ENCODE peak calls at places on chromosome 19, in five cellular contexts. K is A549, A is transverse colon, F is GM23338, S is colonic mucosa. N is an unnamed sample. For H3K4me1, the result is how much of the 10 kb centered on the place peaks cover.

GRCh38 chr19:51505904-51506303 is 4.3 kb upstream of the SIGLEC12 start:
- DNase-seq in K (no peak), A (no peak), F (no peak), S (no peak), N (no peak)

GRCh38 chr19:48861313-48861712 is 7.1 kb downstream of the PLEKHA4 start:
- DNase-seq in K (no peak), A (no peak), F (no peak), S (no peak), N (no peak)

GRCh38 chr19:49423985-49424303 is 703 bp upstream of the PTH2 start:
- DNase-seq in K (no peak), A (no peak), F (no peak), S (no peak), N (no peak)

GRCh38 chr19:11179716-11180297 is 17.5 kb downstream of the KANK2 start:
- DNase-seq in K (no peak), A (no peak), F (no peak), S (no peak), N (no peak)

GRCh38 chr19:15443325-15443724 is 6.4 kb downstream of the WIZ start:
- DNase-seq in K (no peak), A (no peak), F (no peak), S (no peak), N (no peak)

GRCh38 chr19:15418112-15418587 is 638 bp downstream of the AKAP8L start:
- DNase-seq in K (peak), A (no peak), F (no peak), S (peak), N (no peak)

GRCh38 chr19:53868892-53869804 is 1.5 kb downstream of the MYADM start:
- DNase-seq in K (peak), A (peak), F (peak), S (peak), N (no peak)

GRCh38 chr19:35299523-35300339 is 7.8 kb downstream of the MAG start:
- DNase-seq in K (no peak), A (no peak), F (peak), S (no peak), N (no peak)

GRCh38 chr19:35713904-35714440 is 3.8 kb upstream of the KMT2B start:
- DNase-seq in K (no peak), A (no peak), F (no peak), S (no peak), N (no peak)

GRCh38 chr19:43504426-43505185 is at the start of gene PHLDB3:
- DNase-seq in K (no peak), A (peak), F (peak), S (peak), N (no peak)

GRCh38 chr19:5125797-5126497 is 157.0 kb downstream of the KDM4B start:
- DNase-seq in K (no peak), A (no peak), F (peak), S (no peak), N (no peak)
- H3K27ac ChIP-seq in K (no peak), A (no peak), F (peak), S (no peak), N (no peak)

GRCh38 chr19:40777795-40778044 is 327 bp upstream of the RAB4B start:
- DNase-seq in K (no peak), A (no peak), F (no peak), S (no peak), N (no peak)

GRCh38 chr19:40775632-40776022 is 306 bp downstream of the MIA start:
- DNase-seq in K (no peak), A (no peak), F (no peak), S (no peak), N (no peak)

GRCh38 chr19:40778045-40778864 is at the start of gene RAB4B:
- DNase-seq in K (peak), A (peak), F (peak), S (peak), N (peak)

GRCh38 chr19:40776364-40776763 is 1.0 kb downstream of the MIA start:
- DNase-seq in K (no peak), A (no peak), F (no peak), S (no peak), N (no peak)

GRCh38 chr19:40776966-40777794 is 867 bp upstream of the RAB4B start:
- DNase-seq in K (peak), A (peak), F (peak), S (peak), N (peak)
- TF ChIP-seq CTCF in K (no peak), A (no peak), F (no peak), S (no peak), N (no peak)

GRCh38 chr19:1255186-1256161 is 7.1 kb downstream of the MIDN start:
- DNase-seq in K (no peak), A (peak), F (no peak), S (no peak), N (no peak)

GRCh38 chr19:1253514-1254080 is 5.2 kb downstream of the MIDN start:
- DNase-seq in K (no peak), A (peak), F (no peak), S (peak), N (no peak)

GRCh38 chr19:1252221-1252817 is 3.9 kb downstream of the MIDN start:
- DNase-seq in K (no peak), A (peak), F (no peak), S (peak), N (peak)

GRCh38 chr19:1254530-1255185 is 6.3 kb downstream of the MIDN start:
- DNase-seq in K (no peak), A (no peak), F (no peak), S (no peak), N (no peak)

DNA sequence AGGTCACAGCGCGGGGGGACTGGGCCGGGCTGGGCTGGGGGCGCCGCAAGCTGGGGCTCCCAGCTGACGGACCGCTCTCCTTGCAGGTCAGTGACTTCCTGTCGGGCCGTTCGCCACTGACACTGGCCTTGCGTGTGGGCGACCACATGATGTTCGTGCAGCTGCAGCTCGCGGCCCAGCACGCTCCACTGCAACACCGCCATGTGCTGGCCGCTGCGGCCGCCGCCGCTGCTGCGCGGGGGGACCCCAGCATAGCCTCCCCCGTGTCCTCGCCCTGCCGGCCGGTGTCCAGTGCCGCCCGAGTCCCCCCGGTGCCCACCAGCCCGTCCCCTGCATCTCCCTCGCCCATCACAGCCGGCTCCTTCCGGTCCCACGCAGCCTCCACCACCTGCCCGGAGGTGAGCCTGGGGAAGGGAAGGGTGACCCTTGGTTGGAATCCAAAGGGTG is 5.7 kb downstream of the MIDN start:
- DNase-seq in K (no peak), A (peak), F (no peak), S (no peak), N (no peak)
- H3K4me1 ChIP-seq in K (half or more), A (half or more), F (under half), S (under half), N (half or more)

GRCh38 chr19:41217741-41218140 is 1.3 kb upstream of the AXL start:
- DNase-seq in K (no peak), A (no peak), F (no peak), S (no peak), N (no peak)

GRCh38 chr19:41219924-41220567 is 1.0 kb downstream of the AXL start:
- DNase-seq in K (no peak), A (peak), F (peak), S (no peak), N (no peak)

GRCh38 chr19:41218615-41219507 is at the start of gene AXL:
- DNase-seq in K (peak), A (peak), F (peak), S (peak), N (no peak)

GRCh38 chr19:41221514-41222205 is 2.6 kb downstream of the AXL start:
- DNase-seq in K (no peak), A (no peak), F (no peak), S (no peak), N (no peak)

DNA sequence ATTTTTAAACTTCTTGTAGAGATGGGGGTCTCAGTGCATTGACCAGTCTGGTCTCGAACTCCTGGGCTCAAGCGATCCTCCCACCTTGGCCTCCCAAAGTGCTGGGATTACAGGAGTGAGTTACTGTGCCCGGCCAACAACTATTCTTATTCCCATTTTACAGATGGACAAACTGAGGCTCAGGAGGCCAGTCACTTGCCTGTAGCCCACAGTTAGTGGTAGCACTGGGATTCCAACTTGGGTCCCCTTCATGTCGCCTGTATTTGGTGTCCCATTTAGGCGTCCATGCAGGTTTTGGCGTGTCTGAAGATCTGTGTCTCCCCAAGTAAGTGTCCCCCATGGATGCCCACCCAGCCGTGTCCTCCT is 791 bp upstream of the AXL start:
- DNase-seq in K (no peak), A (no peak), F (no peak), S (no peak), N (no peak)
- H3K27ac ChIP-seq in K (peak), A (peak), F (peak), S (no peak), N (peak)

GRCh38 chr19:1252818-1253513 is 4.6 kb downstream of the MIDN start:
- DNase-seq in K (no peak), A (peak), F (no peak), S (peak), N (peak)
- TF ChIP-seq CTCF in K (no peak), A (peak), F (no peak), S (no peak), N (no peak)

GRCh38 chr19:13153627-13154240 is 3.5 kb downstream of the IER2 start:
- DNase-seq in K (no peak), A (peak), F (peak), S (peak), N (no peak)
- H3K4me1 ChIP-seq in K (under half), A (under half), F (under half), S (under half), N (half or more)

GRCh38 chr19:39077323-39077722 is 6.8 kb upstream of the ACP7 start:
- DNase-seq in K (no peak), A (no peak), F (no peak), S (no peak), N (no peak)
- H3K27ac ChIP-seq in K (peak), A (no peak), F (no peak), S (no peak), N (no peak)

GRCh38 chr19:52535831-52536800 is 8.6 kb downstream of the ZNF808 start:
- DNase-seq in K (no peak), A (peak), F (peak), S (peak), N (peak)
- TF ChIP-seq CTCF in K (no peak), A (no peak), F (no peak), S (peak), N (no peak)

N was measured in esophagus squamous epithelium.